ENCODE peak calls at places on chromosomes 16 and 17, in ten cellular contexts. M is cardiac muscle cell, C is mesendoderm, P is neuronal stem cell, D is H7, X is right cardiac atrium, V is psoas muscle, N is A549, Y is mucosa of descending colon, J is IMR-90. L is an unnamed sample.

GRCh38 chr16:85428168-85428898 is 184.8 kb upstream of the GSE1 start:
- DNase-seq in M (peak), C (no peak), P (no peak), D (peak), X (peak), V (peak), N (peak), Y (peak), J (no peak), L (no peak)

GRCh38 chr16:4157376-4157825 is 41.2 kb upstream of the ADCY9 start:
- DNase-seq in M (no peak), C (no peak), P (no peak), D (no peak), X (no peak), V (no peak), N (no peak), Y (no peak), J (no peak), L (no peak)

GRCh38 chr16:48365601-48366164 is 19.5 kb downstream of the SIAH1 start:
- DNase-seq in M (peak), C (peak), P (peak), D (peak), X (peak), V (peak), N (peak), Y (peak), J (peak), L (peak)

GRCh38 chr16:88375236-88376052 is 7.3 kb upstream of the ZNF469 start:
- DNase-seq in M (no peak), C (no peak), P (no peak), D (no peak), X (peak), V (peak), N (no peak), Y (peak), J (no peak), L (no peak)

GRCh38 chr16:18839555-18839954 is 38.2 kb upstream of the ARL6IP1 start:
- DNase-seq in M (no peak), C (peak), P (no peak), D (peak), X (no peak), V (no peak), N (no peak), Y (no peak), J (no peak), L (no peak)

GRCh38 chr17:63181856-63182255 is 215.8 kb downstream of the TANC2 start:
- DNase-seq in M (no peak), C (no peak), P (no peak), D (no peak), X (no peak), V (no peak), N (no peak), Y (no peak), J (no peak), L (no peak)

GRCh38 chr16:50282010-50282538 is 15.7 kb downstream of the ADCY7 start:
- DNase-seq in M (peak), C (no peak), P (no peak), D (no peak), X (peak), V (peak), N (no peak), Y (peak), J (no peak), L (no peak)

GRCh38 chr17:48647103-48647963 is 21.2 kb upstream of the HOXB9 start:
- DNase-seq in M (no peak), C (peak), P (no peak), D (peak), X (no peak), V (no peak), N (peak), Y (peak), J (no peak), L (no peak)

GRCh38 chr16:49739381-49739780 is 116.5 kb downstream of the ZNF423 start:
- DNase-seq in M (no peak), C (peak), P (no peak), D (peak), X (no peak), V (no peak), N (peak), Y (peak), J (no peak), L (no peak)

GRCh38 chr16:82300374-82300936 is 130.4 kb upstream of the MPHOSPH6 start:
- DNase-seq in M (no peak), C (no peak), P (no peak), D (no peak), X (no peak), V (no peak), N (no peak), Y (no peak), J (no peak), L (no peak)

GRCh38 chr16:7501868-7502267 is 169.2 kb downstream of the RBFOX1 start:
- DNase-seq in M (no peak), C (no peak), P (no peak), D (no peak), X (no peak), V (no peak), N (no peak), Y (no peak), J (no peak), L (no peak)

GRCh38 chr16:13510425-13511151 is 409.4 kb upstream of the ERCC4 start:
- DNase-seq in M (no peak), C (peak), P (no peak), D (peak), X (no peak), V (no peak), N (no peak), Y (no peak), J (no peak), L (no peak)

GRCh38 chr17:77961741-77962140 is 3.2 kb downstream of the TNRC6C start:
- DNase-seq in M (peak), C (no peak), P (no peak), D (no peak), X (no peak), V (no peak), N (no peak), Y (no peak), J (peak), L (no peak)

GRCh38 chr17:79014158-79014758 is 4.7 kb upstream of the CANT1 start:
- DNase-seq in M (no peak), C (peak), P (no peak), D (no peak), X (no peak), V (no peak), N (no peak), Y (no peak), J (no peak), L (no peak)

GRCh38 chr17:8120520-8121443 is 2.5 kb upstream of the ALOXE3 start:
- DNase-seq in M (peak), C (peak), P (peak), D (peak), X (peak), V (no peak), N (peak), Y (peak), J (peak), L (no peak)

GRCh38 chr17:63649813-63650212 is 27.6 kb downstream of the MAP3K3 start:
- DNase-seq in M (no peak), C (no peak), P (no peak), D (no peak), X (no peak), V (no peak), N (no peak), Y (no peak), J (no peak), L (no peak)

GRCh38 chr17:72725432-72726068 is 366.9 kb downstream of the SLC39A11 start:
- DNase-seq in M (peak), C (peak), P (peak), D (peak), X (peak), V (peak), N (peak), Y (peak), J (peak), L (no peak)

GRCh38 chr16:53159781-53160436 is 105.1 kb downstream of the CHD9 start:
- DNase-seq in M (peak), C (peak), P (peak), D (peak), X (no peak), V (no peak), N (peak), Y (no peak), J (peak), L (no peak)

GRCh38 chr17:2008332-2009126 is 16.6 kb downstream of the RTN4RL1 start:
- DNase-seq in M (no peak), C (no peak), P (no peak), D (no peak), X (no peak), V (no peak), N (no peak), Y (no peak), J (no peak), L (no peak)

GRCh38 chr17:2952174-2952845 is 111.1 kb downstream of the OR1D5 start:
- DNase-seq in M (no peak), C (no peak), P (no peak), D (no peak), X (no peak), V (no peak), N (no peak), Y (no peak), J (no peak), L (no peak)

GRCh38 chr16:89615176-89615575 is 1.7 kb downstream of the DPEP1 start:
- DNase-seq in M (no peak), C (no peak), P (no peak), D (no peak), X (no peak), V (no peak), N (no peak), Y (no peak), J (no peak), L (no peak)

GRCh38 chr16:82062645-82063058 is 27.6 kb downstream of the HSD17B2 start:
- DNase-seq in M (peak), C (no peak), P (no peak), D (no peak), X (no peak), V (no peak), N (no peak), Y (no peak), J (peak), L (peak)

GRCh38 chr17:8791910-8792270 is 7.3 kb downstream of the MFSD6L start:
- DNase-seq in M (peak), C (peak), P (no peak), D (no peak), X (no peak), V (no peak), N (no peak), Y (no peak), J (peak), L (peak)

GRCh38 chr16:50776042-50776441 is 34.2 kb downstream of the CYLD start:
- DNase-seq in M (no peak), C (no peak), P (no peak), D (no peak), X (no peak), V (no peak), N (no peak), Y (no peak), J (no peak), L (no peak)

DNA sequence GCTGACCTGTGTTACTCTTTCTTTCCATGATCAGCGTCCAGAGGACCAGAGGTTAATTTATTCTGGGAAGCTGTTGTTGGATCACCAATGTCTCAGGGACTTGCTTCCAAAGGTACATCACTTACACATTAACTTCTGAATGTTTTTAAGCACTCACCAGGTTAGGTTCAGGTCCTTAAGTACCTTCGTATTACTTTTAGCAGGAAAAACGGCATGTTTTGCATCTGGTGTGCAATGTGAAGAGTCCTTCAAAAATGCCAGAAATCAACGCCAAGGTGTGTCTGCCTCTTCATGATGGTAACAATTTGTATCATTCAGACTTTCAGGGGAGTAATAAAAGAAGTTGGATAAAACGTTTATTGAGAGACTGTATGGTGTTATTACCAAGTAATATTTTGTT is 3.3 kb downstream of the HERPUD1 start:
- DNase-seq in M (no peak), C (no peak), P (no peak), D (no peak), X (no peak), V (no peak), N (no peak), Y (no peak), J (no peak), L (no peak)
- H3K4me3 ChIP-seq in M (no peak), C (no peak), P (no peak), D (no peak), X (peak), V (peak), N (no peak), Y (no peak), J (no peak), L (peak)

DNA sequence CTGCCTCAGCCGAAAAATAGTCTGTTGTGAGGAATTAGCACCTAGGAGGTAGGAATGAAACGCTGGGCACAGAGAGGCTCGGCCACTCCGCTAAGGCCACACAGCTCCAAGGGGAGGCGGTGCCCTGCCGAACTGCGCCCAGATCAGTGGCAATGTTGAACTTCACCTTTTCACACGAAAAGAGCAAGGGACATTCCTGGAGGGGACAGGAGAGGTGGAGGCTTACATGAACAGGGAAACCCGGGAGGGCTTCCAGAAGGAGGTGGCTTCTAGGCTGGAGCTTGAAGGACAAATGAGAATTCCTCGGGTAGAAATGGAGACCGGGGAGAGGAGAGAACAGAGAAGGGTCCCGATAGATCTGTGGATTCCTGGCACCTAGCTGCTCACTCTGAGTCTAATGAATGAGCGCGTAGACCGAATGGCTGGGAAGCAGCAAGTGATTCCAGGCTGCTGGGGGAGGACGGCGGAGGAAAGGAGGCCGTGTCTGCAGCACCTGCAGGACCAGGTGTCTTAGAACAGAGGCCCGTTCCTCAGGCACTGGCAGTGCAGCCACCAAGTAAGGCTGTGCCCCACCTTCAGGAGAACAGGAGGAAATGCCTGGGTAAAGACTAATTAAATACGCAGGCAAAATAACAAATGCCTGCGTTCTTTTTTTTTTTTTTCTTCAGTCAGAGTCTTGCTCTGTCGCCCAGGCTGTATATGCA is 723 bp upstream of the SLC38A10 start:
- DNase-seq in M (peak), C (peak), P (no peak), D (peak), X (peak), V (no peak), N (peak), Y (peak), J (peak), L (no peak)
- H3K4me3 ChIP-seq in M (peak), C (peak), P (peak), D (peak), X (peak), V (peak), N (peak), Y (peak), J (peak), L (peak)

GRCh38 chr17:71666047-71666446 is 454.8 kb upstream of the SOX9 start:
- DNase-seq in M (no peak), C (no peak), P (no peak), D (no peak), X (no peak), V (no peak), N (no peak), Y (no peak), J (no peak), L (no peak)

GRCh38 chr17:71667661-71668060 is 453.2 kb upstream of the SOX9 start:
- DNase-seq in M (no peak), C (no peak), P (no peak), D (no peak), X (no peak), V (no peak), N (no peak), Y (no peak), J (no peak), L (no peak)

GRCh38 chr17:71664867-71665266 is 456.0 kb upstream of the SOX9 start:
- DNase-seq in M (no peak), C (no peak), P (no peak), D (no peak), X (no peak), V (no peak), N (no peak), Y (no peak), J (no peak), L (no peak)

DNA sequence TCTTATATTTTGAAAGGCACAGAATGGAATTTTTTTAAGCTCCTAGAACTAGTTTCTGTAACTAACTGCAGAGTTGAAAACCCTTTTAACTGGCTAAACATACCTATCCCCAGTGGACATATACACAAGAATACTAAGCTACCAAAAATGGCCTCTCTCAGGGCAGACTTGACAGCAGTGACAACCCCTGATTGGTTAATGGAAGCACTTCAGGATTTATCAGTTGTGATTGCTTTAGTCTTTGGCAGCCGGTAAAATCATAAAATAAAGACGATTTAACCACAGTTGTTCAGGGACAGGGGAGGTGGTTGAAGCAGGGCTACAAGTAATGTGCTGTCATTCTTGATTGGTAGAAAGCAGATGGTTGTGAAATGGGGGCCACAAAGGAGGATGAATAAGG is 452.0 kb upstream of the SOX9 start:
- DNase-seq in M (no peak), C (no peak), P (no peak), D (no peak), X (no peak), V (no peak), N (no peak), Y (no peak), J (no peak), L (no peak)
- H3K4me3 ChIP-seq in M (no peak), C (no peak), P (no peak), D (no peak), X (no peak), V (no peak), N (no peak), Y (no peak), J (no peak), L (no peak)

GRCh38 chr16:71526111-71526998 is at the start of gene CHST4:
- DNase-seq in M (peak), C (peak), P (peak), D (peak), X (no peak), V (peak), N (peak), Y (no peak), J (peak), L (peak)
- H3K4me3 ChIP-seq in M (no peak), C (no peak), P (no peak), D (peak), X (no peak), V (no peak), N (no peak), Y (no peak), J (no peak), L (no peak)

GRCh38 chr17:21511368-21512195 is 135.4 kb downstream of the KCNJ12 start:
- DNase-seq in M (peak), C (peak), P (peak), D (peak), X (peak), V (peak), N (peak), Y (peak), J (peak), L (peak)
- H3K4me3 ChIP-seq in M (peak), C (no peak), P (peak), D (peak), X (peak), V (peak), N (peak), Y (no peak), J (peak), L (peak)

DNA sequence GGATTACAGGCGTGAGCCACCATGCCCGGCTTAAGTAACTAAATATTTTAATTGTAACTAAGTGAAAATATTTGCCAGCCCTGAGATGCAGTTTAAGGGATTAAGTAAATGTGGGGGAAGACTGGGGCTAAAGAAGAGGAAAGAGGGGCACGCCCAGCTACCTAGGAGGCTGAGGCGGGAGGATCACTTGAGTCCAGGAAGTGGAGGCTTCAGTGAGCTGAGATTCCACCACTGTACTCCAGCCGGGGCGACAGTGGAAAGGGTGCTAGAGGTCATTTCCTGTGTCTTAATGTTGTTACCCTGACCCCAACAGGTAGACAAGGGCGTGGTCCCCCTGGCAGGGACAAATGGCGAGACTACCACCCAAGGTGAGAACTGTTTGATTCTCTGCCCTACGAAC is 2.8 kb downstream of the ALDOA start:
- DNase-seq in M (no peak), C (no peak), P (no peak), D (no peak), X (no peak), V (no peak), N (no peak), Y (no peak), J (no peak), L (no peak)
- H3K4me3 ChIP-seq in M (no peak), C (no peak), P (no peak), D (no peak), X (no peak), V (peak), N (no peak), Y (no peak), J (no peak), L (peak)

DNA sequence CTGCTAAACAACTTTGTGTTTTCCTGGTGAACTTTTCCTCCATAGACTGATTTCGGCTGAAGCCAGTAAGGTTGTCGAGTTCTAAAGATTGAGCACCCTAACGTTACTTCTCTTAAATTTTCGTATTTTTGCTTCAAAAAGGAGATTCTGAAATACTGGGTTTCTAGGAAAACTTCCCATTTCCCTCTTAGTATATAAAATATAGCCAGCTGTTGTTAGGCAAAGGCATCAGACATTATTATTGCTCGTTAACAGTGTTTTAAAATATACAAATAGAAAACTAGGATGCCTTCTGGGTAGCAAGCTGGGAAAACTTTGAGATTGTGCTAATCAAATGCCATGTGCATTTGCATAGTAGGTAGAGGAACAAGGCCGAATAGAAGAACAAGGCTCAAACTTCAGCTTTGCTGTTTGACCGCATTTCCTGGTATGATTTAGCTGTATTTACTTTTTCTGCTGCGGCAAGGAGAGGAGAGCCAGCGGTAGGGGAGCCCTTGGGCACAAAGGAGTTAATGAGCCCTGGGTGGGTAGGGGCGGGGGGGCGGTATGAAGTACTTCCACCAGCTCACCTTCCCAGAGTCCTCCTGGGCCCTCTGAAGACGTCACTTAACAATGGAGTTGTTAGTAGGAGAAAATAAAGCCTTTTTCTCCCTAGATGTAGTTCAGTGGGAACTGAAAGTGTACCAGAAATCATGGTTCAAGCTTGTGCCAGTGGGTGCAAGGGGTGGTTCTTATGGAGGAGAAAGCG is 151.9 kb downstream of the MSI2 start:
- DNase-seq in M (no peak), C (peak), P (no peak), D (peak), X (no peak), V (no peak), N (no peak), Y (peak), J (no peak), L (no peak)
- H3K4me3 ChIP-seq in M (no peak), C (no peak), P (no peak), D (no peak), X (no peak), V (no peak), N (no peak), Y (no peak), J (no peak), L (no peak)

L was measured in BJ.